ENCODE peak calls at places on chromosomes 4 and X, in seven cellular contexts. O is prostate gland, T is sigmoid colon, U is HCT116, G is transverse colon, Z is GM12891, K is breast epithelium. P is an unnamed sample.

GRCh38 chr4:108702960-108703359 is 52.6 kb downstream of the OSTC start:
- DNase-seq in T (no peak), G (no peak), U (no peak), K (no peak), Z (no peak), O (no peak), P (no peak)

GRCh38 chr4:86376850-86377249 is 17.0 kb upstream of the MAPK10 start:
- DNase-seq in U (no peak), K (no peak), T (no peak), G (no peak), Z (no peak), O (no peak), P (no peak)

GRCh38 chrX:1384738-1385250 is 7.1 kb downstream of the SLC25A6 start:
- DNase-seq in Z (no peak), G (no peak), O (no peak), U (no peak), K (no peak), T (peak), P (peak)

GRCh38 chrX:135596495-135596894 is 76.0 kb downstream of the INTS6L start:
- DNase-seq in T (no peak), Z (peak), O (no peak), U (peak), K (no peak), G (peak), P (peak)

GRCh38 chrX:11382935-11383334 is 89.7 kb downstream of the AMELX start:
- DNase-seq in T (no peak), Z (no peak), G (no peak), U (no peak), O (no peak), K (no peak), P (no peak)

GRCh38 chr4:59825104-59825503 is 1375.0 kb upstream of the ADGRL3 start:
- DNase-seq in Z (no peak), T (no peak), K (no peak), O (no peak), U (no peak), G (no peak), P (no peak)

GRCh38 chr4:2961411-2962098 is 1.7 kb downstream of the NOP14 start:
- DNase-seq in O (no peak), T (no peak), Z (no peak), K (no peak), U (no peak), G (no peak), P (peak)

GRCh38 chr4:94452476-94453300 is 946 bp downstream of the PDLIM5 start:
- DNase-seq in G (peak), U (peak), Z (no peak), K (peak), T (peak), O (peak), P (peak)

GRCh38 chrX:53093177-53093655 is 726 bp upstream of the KANTR start:
- DNase-seq in G (peak), T (peak), Z (peak), O (peak), K (peak), U (peak), P (peak)

GRCh38 chrX:13005671-13006473 is 31.0 kb downstream of the TMSB4X start:
- DNase-seq in O (no peak), G (no peak), Z (no peak), T (no peak), K (no peak), U (no peak), P (no peak)

GRCh38 chr4:108906006-108906405 is 143.2 kb upstream of the ETNPPL start:
- DNase-seq in G (no peak), O (no peak), K (no peak), Z (no peak), T (no peak), U (no peak), P (no peak)

GRCh38 chrX:13261348-13261747 is 58.5 kb downstream of the ATXN3L start:
- DNase-seq in Z (no peak), K (no peak), O (no peak), G (no peak), T (no peak), U (no peak), P (no peak)

GRCh38 chrX:150587585-150588503 is 19.4 kb downstream of the MTM1 start:
- DNase-seq in U (no peak), T (no peak), K (no peak), G (no peak), O (no peak), Z (no peak), P (no peak)

GRCh38 chrX:119398587-119398973 is 556 bp upstream of the SLC25A43 start:
- DNase-seq in Z (no peak), K (no peak), T (no peak), G (peak), O (no peak), U (no peak), P (no peak)

GRCh38 chr4:181301735-181302380 is 941.3 kb upstream of the TENM3 start:
- DNase-seq in T (no peak), Z (peak), G (peak), K (no peak), U (peak), O (peak), P (no peak)

GRCh38 chr4:29900336-29900735 is 819.8 kb upstream of the PCDH7 start:
- DNase-seq in Z (no peak), O (no peak), T (no peak), G (no peak), K (no peak), U (no peak), P (no peak)

GRCh38 chr4:15805583-15806517 is 27.7 kb downstream of the CD38 start:
- DNase-seq in T (no peak), Z (no peak), U (peak), K (no peak), O (peak), G (no peak), P (no peak)

GRCh38 chr4:42302348-42302747 is 94.9 kb upstream of the SHISA3 start:
- DNase-seq in T (no peak), O (peak), G (no peak), U (peak), Z (no peak), K (no peak), P (no peak)

GRCh38 chrX:28693101-28693500 is 105.9 kb downstream of the IL1RAPL1 start:
- DNase-seq in U (no peak), G (no peak), T (no peak), K (no peak), O (no peak), Z (no peak), P (no peak)

GRCh38 chrX:131513159-131513914 is 30.5 kb upstream of the OR13H1 start:
- DNase-seq in Z (no peak), K (no peak), G (no peak), O (no peak), T (no peak), U (no peak), P (peak)

GRCh38 chrX:120310861-120311631 is at the start of gene TMEM255A:
- DNase-seq in G (no peak), T (peak), K (no peak), U (no peak), O (no peak), Z (no peak), P (peak)

GRCh38 chr4:165308606-165309005 is 18.9 kb upstream of the MSMO1 start:
- DNase-seq in G (no peak), T (no peak), O (no peak), U (no peak), Z (no peak), K (peak), P (no peak)

GRCh38 chrX:67718926-67719325 is 175.1 kb downstream of the AR start:
- DNase-seq in U (no peak), T (no peak), Z (no peak), O (no peak), G (no peak), K (no peak), P (no peak)

GRCh38 chr4:109576462-109576861 is 16.4 kb downstream of the MCUB start:
- DNase-seq in O (no peak), K (no peak), T (no peak), Z (no peak), G (no peak), U (no peak), P (no peak)

GRCh38 chr4:174627473-174627872 is 105.2 kb upstream of the HPGD start:
- DNase-seq in T (no peak), O (no peak), K (no peak), Z (no peak), U (no peak), G (no peak), P (no peak)

GRCh38 chr4:144712775-144713174 is 66.8 kb downstream of the HHIP start:
- DNase-seq in K (no peak), Z (no peak), O (no peak), T (no peak), U (no peak), G (no peak), P (no peak)

GRCh38 chr4:119626420-119626819 is 2.2 kb downstream of the PDE5A start:
- DNase-seq in K (no peak), U (no peak), Z (no peak), O (no peak), T (no peak), G (no peak), P (no peak)

GRCh38 chr4:119627267-119628190 is 1.1 kb downstream of the PDE5A start:
- DNase-seq in U (peak), T (peak), O (peak), G (peak), K (peak), Z (peak), P (peak)

GRCh38 chr4:119629142-119629471 is 503 bp upstream of the PDE5A start:
- DNase-seq in G (no peak), U (no peak), O (no peak), T (no peak), Z (no peak), K (no peak), P (no peak)

GRCh38 chr4:119626943-119627266 is 1.7 kb downstream of the PDE5A start:
- DNase-seq in T (no peak), O (no peak), U (no peak), G (no peak), K (no peak), Z (no peak), P (no peak)

GRCh38 chr4:119628281-119629141 is at the start of gene PDE5A:
- DNase-seq in K (peak), Z (peak), T (peak), U (peak), O (peak), G (peak), P (peak)
- TF ChIP-seq POLR2AphosphoS5 in K (peak), Z (no peak), T (no peak), U (peak), O (no peak), G (peak), P (peak)

GRCh38 chr4:128305942-128306341 is 18.3 kb upstream of the PGRMC2 start:
- DNase-seq in T (no peak), U (no peak), K (no peak), O (no peak), Z (no peak), G (no peak), P (no peak)
- TF ChIP-seq POLR2A in T (no peak), U (no peak), K (no peak), O (no peak), Z (no peak), G (no peak), P (no peak)

GRCh38 chrX:134462927-134463326 is 3.0 kb downstream of the HPRT1 start:
- DNase-seq in U (no peak), O (no peak), T (no peak), K (no peak), Z (no peak), G (no peak), P (no peak)

GRCh38 chrX:134457708-134458107 is 2.3 kb upstream of the HPRT1 start:
- DNase-seq in K (no peak), T (no peak), O (no peak), G (no peak), U (no peak), Z (no peak), P (no peak)

GRCh38 chrX:134460861-134461218 is 875 bp downstream of the HPRT1 start:
- DNase-seq in G (no peak), O (no peak), U (no peak), T (no peak), K (no peak), Z (no peak), P (no peak)

GRCh38 chrX:134460005-134460860 is at the start of gene HPRT1:
- DNase-seq in Z (peak), O (peak), K (peak), T (peak), G (peak), U (peak), P (peak)

GRCh38 chrX:134459683-134460004 is 321 bp upstream of the HPRT1 start:
- DNase-seq in T (no peak), Z (no peak), K (no peak), U (no peak), G (no peak), O (no peak), P (no peak)
- TF ChIP-seq POLR2AphosphoS5 in T (no peak), Z (no peak), K (no peak), U (no peak), G (no peak), O (no peak), P (no peak)

DNA sequence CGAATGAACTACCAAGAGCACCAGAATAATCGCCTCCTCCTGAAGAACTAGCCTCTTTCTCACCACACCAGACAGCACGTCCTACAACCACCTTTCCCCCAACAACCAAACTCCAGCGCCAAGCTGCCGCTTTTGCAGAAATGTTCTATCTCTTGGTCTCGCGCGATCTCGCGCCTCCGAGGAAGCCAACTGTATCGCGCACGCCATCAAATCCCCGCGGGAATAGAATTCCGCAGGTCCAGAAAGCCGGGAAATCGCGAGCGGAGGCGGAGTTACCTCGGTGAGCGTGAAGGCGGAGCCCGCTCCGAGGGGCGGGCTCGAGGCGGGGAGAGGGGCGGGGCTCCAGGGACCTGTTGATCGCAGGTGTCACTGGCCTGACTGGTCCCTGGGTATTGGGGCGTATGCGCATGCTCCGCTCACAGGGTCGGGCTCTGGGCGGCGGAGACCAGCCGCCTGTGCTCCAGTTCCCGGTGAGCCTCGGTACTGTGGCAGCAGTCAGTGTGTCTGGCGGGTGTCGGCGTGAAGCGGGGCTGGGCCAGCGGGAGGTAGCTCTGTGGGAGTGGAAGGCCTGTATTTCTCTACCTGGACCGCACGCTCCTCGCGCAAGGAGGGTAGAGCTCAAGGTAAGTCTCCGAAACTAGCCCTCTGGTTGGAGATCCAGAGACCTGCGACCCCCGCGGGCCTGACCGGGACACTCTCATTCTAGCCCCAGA is at the start of gene USP53:
- DNase-seq in O (peak), U (peak), K (peak), Z (peak), G (peak), T (peak), P (peak)
- TF ChIP-seq POLR2A in O (peak), U (peak), K (peak), Z (peak), G (peak), T (peak), P (peak)